ENCODE peak calls at places on chromosome 3, in six cellular contexts. P is IMR-90; E is NAMALWA; H is stimulated activated CD4-positive, alpha-beta T cell treated with anti-CD3 and anti-CD28 coated beads, Interleukin-1b, Interleukin-23, amount 100 ng/mL, for 4 hours; C is NCI-H1105 treated with DMSO at 0.1 percent for 48 hours; Y is activated gamma-delta T cell treated with Interleukin-2 at 50 U/mL for 16 hours. J is an unnamed sample.

GRCh38 chr3:8741581-8742355 is 8.2 kb downstream of the CAV3 start:
- DNase-seq in Y (no peak), H (no peak), P (peak; percentile 86), E (no peak), C (no peak), J (no peak)

GRCh38 chr3:66336358-66336766 is 115.6 kb downstream of the SLC25A26 start:
- DNase-seq in H (no peak), C (no peak), P (peak; percentile 87), Y (no peak), E (no peak), J (no peak)

GRCh38 chr3:11559816-11560633 is 83.7 kb downstream of the VGLL4 start:
- DNase-seq in P (no peak), H (no peak), C (no peak), E (no peak), Y (no peak), J (no peak)

GRCh38 chr3:64151335-64151871 is 73.9 kb downstream of the PRICKLE2 start:
- DNase-seq in P (no peak), E (no peak), H (no peak), Y (no peak), C (no peak), J (no peak)

GRCh38 chr3:186220886-186221285 is 112.0 kb upstream of the ETV5 start:
- DNase-seq in C (no peak), E (no peak), Y (no peak), H (no peak), P (no peak), J (no peak)

GRCh38 chr3:54969652-54970051 is 41.8 kb upstream of the LRTM1 start:
- DNase-seq in C (no peak), H (no peak), P (no peak), Y (no peak), E (no peak), J (no peak)

GRCh38 chr3:174776123-174776522 is 83.0 kb upstream of the NAALADL2 start:
- DNase-seq in C (no peak), H (no peak), Y (no peak), P (peak; percentile 71), E (no peak), J (no peak)

GRCh38 chr3:50095352-50095998 is 6.8 kb downstream of the RBM5 start:
- DNase-seq in P (peak; percentile 46), E (no peak), C (no peak), H (no peak), Y (no peak), J (no peak)

GRCh38 chr3:90011136-90011535 is 903.7 kb downstream of the EPHA3 start:
- DNase-seq in Y (no peak), E (no peak), H (no peak), P (no peak), C (no peak), J (no peak)

GRCh38 chr3:16452265-16452664 is 61.2 kb downstream of the RFTN1 start:
- DNase-seq in P (peak; percentile 80), H (no peak), Y (no peak), E (no peak), C (no peak), J (no peak)

GRCh38 chr3:159486580-159486979 is 502.1 kb upstream of the IL12A start:
- DNase-seq in P (peak; percentile 8), Y (no peak), E (peak; percentile 34), C (no peak), H (no peak), J (no peak)

J was measured in NCI-H2227 treated with DMSO at 0.1 percent for 48 hours.